ENCODE peak calls at places on chromosomes 6 and 20, in four cellular contexts. A is Peyer's patch, Z is AG08395, H is H54. N is an unnamed sample.
A peak's percentile ranks its signal among the peaks of the same experiment; 100 is the strongest.

GRCh38 chr6:41607736-41608135 is 30.5 kb upstream of the MDFI start:
- DNase-seq in A (no peak), Z (no peak), H (no peak), N (no peak)

GRCh38 chr20:9617940-9618339 is 103.5 kb downstream of the LAMP5 start:
- DNase-seq in A (no peak), Z (peak; percentile 7), H (no peak), N (peak; percentile 42)

GRCh38 chr20:43541214-43541613 is 17.6 kb upstream of the SGK2 start:
- DNase-seq in A (no peak), Z (peak; percentile 19), H (no peak), N (no peak)

GRCh38 chr20:1184638-1185315 is at the start of gene TMEM74B:
- DNase-seq in A (peak; percentile 68), Z (no peak), H (no peak), N (no peak)

GRCh38 chr6:44539701-44540100 is 152.2 kb downstream of the CDC5L start:
- DNase-seq in A (no peak), Z (no peak), H (no peak), N (no peak)

GRCh38 chr6:11675610-11676009 is 103.0 kb downstream of the ADTRP start:
- DNase-seq in A (no peak), Z (no peak), H (no peak), N (peak; percentile 41)

GRCh38 chr6:32439708-32440214 is at the start of gene HLA-DRA:
- DNase-seq in A (peak; percentile 42), Z (peak; percentile 66), H (peak; percentile 17), N (peak; percentile 57)

GRCh38 chr6:49300911-49301310 is 162.1 kb downstream of the MMUT start:
- DNase-seq in A (no peak), Z (no peak), H (no peak), N (no peak)

GRCh38 chr6:128803911-128804310 is 79.0 kb upstream of the LAMA2 start:
- DNase-seq in A (no peak), Z (peak; percentile 12), H (no peak), N (peak; percentile 63)

GRCh38 chr6:12137480-12137879 is 125.4 kb downstream of the HIVEP1 start:
- DNase-seq in A (no peak), Z (peak; percentile 76), H (no peak), N (peak; percentile 43)